ENCODE peak calls at places on chromosomes 16 and 17, in ten cellular contexts. M is choroid plexus epithelial cell, B is adrenal gland, I is GM10248, O is transverse colon, N is IMR-90, C is colonic mucosa, G is left ventricle myocardium inferior, T is mammary epithelial cell, Z is RWPE1. X is an unnamed sample.

GRCh38 chr16:12339686-12340085 is 363.2 kb downstream of the SNX29 start:
- DNase-seq in N (peak), Z (no peak), I (no peak), C (no peak), G (no peak), T (no peak), B (no peak), M (no peak), O (no peak), X (no peak)

GRCh38 chr17:54891176-54891821 is 9.4 kb upstream of the TOM1L1 start:
- DNase-seq in C (no peak), G (no peak), O (no peak), T (peak), Z (peak), N (peak), I (peak), M (peak), B (peak), X (peak)

GRCh38 chr17:76796081-76796480 is 58.2 kb downstream of the MFSD11 start:
- DNase-seq in N (no peak), T (no peak), C (no peak), O (no peak), I (no peak), B (no peak), M (no peak), G (no peak), Z (no peak), X (no peak)

GRCh38 chr17:57617218-57617617 is 127.9 kb downstream of the CCDC182 start:
- DNase-seq in Z (no peak), B (no peak), C (no peak), O (no peak), T (no peak), I (no peak), M (no peak), N (no peak), G (no peak), X (no peak)

GRCh38 chr16:84795338-84796053 is 24.3 kb upstream of the CRISPLD2 start:
- DNase-seq in M (peak), I (no peak), Z (peak), G (peak), T (no peak), B (peak), C (peak), O (peak), N (peak), X (no peak)

GRCh38 chr16:58027341-58028167 is 2.0 kb downstream of the MMP15 start:
- DNase-seq in G (peak), M (peak), O (peak), Z (peak), T (peak), C (peak), B (peak), I (no peak), N (no peak), X (no peak)

GRCh38 chr17:13030459-13031305 is 12.9 kb upstream of the ELAC2 start:
- DNase-seq in Z (peak), M (peak), O (peak), B (no peak), C (peak), G (no peak), T (peak), I (peak), N (peak), X (peak)

GRCh38 chr16:82046541-82046940 is 11.5 kb downstream of the HSD17B2 start:
- DNase-seq in B (no peak), G (no peak), Z (no peak), I (no peak), N (no peak), O (no peak), M (no peak), C (no peak), T (no peak), X (no peak)

GRCh38 chr17:63956296-63956920 is 16.3 kb downstream of the SCN4A start:
- DNase-seq in I (no peak), T (no peak), O (no peak), C (no peak), Z (no peak), G (no peak), M (peak), N (peak), B (peak), X (no peak)

GRCh38 chr16:51569204-51569911 is 418.3 kb upstream of the SALL1 start:
- DNase-seq in T (peak), I (no peak), C (no peak), B (peak), O (no peak), Z (peak), M (peak), N (no peak), G (no peak), X (no peak)

GRCh38 chr16:11308493-11309283 is 27.6 kb upstream of the PRM1 start:
- DNase-seq in B (no peak), C (no peak), O (peak), I (no peak), G (no peak), N (no peak), M (no peak), T (no peak), Z (no peak), X (no peak)

GRCh38 chr17:29620271-29620670 is 2.4 kb downstream of the CORO6 start:
- DNase-seq in G (no peak), C (no peak), M (peak), N (peak), Z (peak), O (no peak), B (no peak), T (peak), I (no peak), X (no peak)

GRCh38 chr17:54901230-54901847 is 687 bp downstream of the TOM1L1 start:
- DNase-seq in O (peak), C (peak), N (peak), B (no peak), I (no peak), M (no peak), G (no peak), Z (peak), T (peak), X (no peak)

GRCh38 chr16:58661199-58661830 is 23.3 kb downstream of the SLC38A7 start:
- DNase-seq in Z (peak), G (peak), T (peak), C (peak), I (peak), O (peak), B (peak), M (peak), N (peak), X (peak)

GRCh38 chr17:62807812-62808575 is at the start of gene MARCHF10:
- DNase-seq in B (no peak), M (no peak), G (no peak), T (no peak), I (peak), C (peak), O (peak), Z (peak), N (no peak), X (no peak)

GRCh38 chr16:48003226-48003907 is 152.4 kb downstream of the ABCC12 start:
- DNase-seq in M (no peak), B (no peak), T (peak), I (no peak), Z (peak), G (no peak), N (no peak), O (no peak), C (no peak), X (no peak)

GRCh38 chr16:2199621-2200139 is 3.3 kb upstream of the CASKIN1 start:
- DNase-seq in C (no peak), G (no peak), B (no peak), O (no peak), M (no peak), Z (no peak), T (no peak), I (no peak), N (no peak), X (no peak)

GRCh38 chr16:81224836-81225235 is 13.7 kb upstream of the BCO1 start:
- DNase-seq in C (no peak), M (peak), I (no peak), N (no peak), B (no peak), G (no peak), O (no peak), T (no peak), Z (no peak), X (no peak)

GRCh38 chr17:76353004-76353598 is 615 bp downstream of the PRPSAP1 start:
- DNase-seq in I (peak), T (peak), B (peak), M (no peak), C (peak), N (no peak), O (peak), G (peak), Z (peak), X (no peak)

GRCh38 chr16:65510850-65511249 is 389.0 kb upstream of the CDH11 start:
- DNase-seq in T (no peak), C (no peak), M (peak), O (no peak), G (no peak), N (peak), B (no peak), I (no peak), Z (no peak), X (no peak)

GRCh38 chr17:77322284-77322533 is 181.4 kb downstream of the SEC14L1 start:
- DNase-seq in G (no peak), C (no peak), N (no peak), O (no peak), T (no peak), Z (no peak), I (no peak), M (peak), B (no peak), X (no peak)

GRCh38 chr17:65278050-65278819 is 141.1 kb downstream of the RGS9 start:
- DNase-seq in C (peak), G (no peak), Z (peak), N (peak), T (peak), B (peak), M (peak), I (peak), O (peak), X (peak)

GRCh38 chr17:82338858-82339633 is 5.5 kb upstream of the SECTM1 start:
- DNase-seq in I (no peak), C (peak), O (peak), T (peak), M (peak), N (peak), B (peak), G (no peak), Z (peak), X (no peak)

GRCh38 chr17:82960419-82961271 is 118.8 kb upstream of the METRNL start:
- DNase-seq in G (peak), B (no peak), T (no peak), M (no peak), N (no peak), I (no peak), C (no peak), Z (no peak), O (no peak), X (no peak)

GRCh38 chr17:33242725-33243124 is 50.4 kb downstream of the ASIC2 start:
- DNase-seq in M (no peak), B (no peak), T (no peak), Z (no peak), N (no peak), I (no peak), O (no peak), G (no peak), C (no peak), X (no peak)

GRCh38 chr17:55614061-55614460 is 102.8 kb upstream of the SMIM36 start:
- DNase-seq in T (no peak), G (no peak), B (no peak), O (no peak), C (no peak), I (no peak), M (no peak), Z (no peak), N (no peak), X (no peak)

GRCh38 chr17:50094753-50095616 is at the start of gene PDK2:
- DNase-seq in N (peak), G (peak), I (peak), Z (peak), M (peak), T (peak), C (peak), O (peak), B (peak), X (peak)

DNA sequence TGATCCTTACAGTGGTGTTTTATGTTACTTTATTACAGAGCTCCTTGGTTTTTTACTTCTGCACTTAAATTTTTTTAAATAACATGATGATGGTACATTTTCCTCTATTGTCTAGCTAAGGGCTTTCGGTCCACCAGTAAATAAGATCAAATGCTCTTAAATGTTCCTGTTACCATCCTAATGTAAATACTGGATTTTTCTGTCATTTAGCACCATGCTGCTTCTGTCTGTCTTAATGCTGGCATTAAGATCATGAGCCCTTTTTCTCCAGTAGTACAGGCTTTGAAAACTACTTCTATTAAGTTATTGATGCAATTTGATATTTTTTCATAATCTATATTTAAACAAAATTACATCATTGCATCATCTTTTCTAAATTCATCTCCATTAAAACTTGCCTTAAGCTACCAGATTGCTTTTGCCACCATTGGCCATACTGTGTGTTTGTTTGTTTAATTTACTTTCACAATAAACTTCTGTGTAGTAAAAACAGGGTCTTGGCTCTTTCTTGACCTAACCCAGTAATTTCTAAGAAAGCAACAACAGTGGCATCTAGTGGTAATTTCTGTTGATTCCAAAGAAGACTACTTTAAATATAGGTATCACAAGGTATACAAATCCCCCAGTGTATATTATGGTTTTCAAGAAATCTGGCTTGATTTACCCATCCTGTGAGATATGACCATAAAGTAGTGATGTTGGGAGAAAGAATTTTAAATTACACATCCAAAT is 9.0 kb upstream of the PHAF1 start:
- DNase-seq in M (peak), G (no peak), O (no peak), T (no peak), I (no peak), N (peak), Z (no peak), B (no peak), C (no peak), X (no peak)
- TF ChIP-seq CTCF in M (peak), G (peak), O (no peak), T (peak), I (no peak), N (peak), Z (peak), B (no peak), C (no peak), X (peak)

DNA sequence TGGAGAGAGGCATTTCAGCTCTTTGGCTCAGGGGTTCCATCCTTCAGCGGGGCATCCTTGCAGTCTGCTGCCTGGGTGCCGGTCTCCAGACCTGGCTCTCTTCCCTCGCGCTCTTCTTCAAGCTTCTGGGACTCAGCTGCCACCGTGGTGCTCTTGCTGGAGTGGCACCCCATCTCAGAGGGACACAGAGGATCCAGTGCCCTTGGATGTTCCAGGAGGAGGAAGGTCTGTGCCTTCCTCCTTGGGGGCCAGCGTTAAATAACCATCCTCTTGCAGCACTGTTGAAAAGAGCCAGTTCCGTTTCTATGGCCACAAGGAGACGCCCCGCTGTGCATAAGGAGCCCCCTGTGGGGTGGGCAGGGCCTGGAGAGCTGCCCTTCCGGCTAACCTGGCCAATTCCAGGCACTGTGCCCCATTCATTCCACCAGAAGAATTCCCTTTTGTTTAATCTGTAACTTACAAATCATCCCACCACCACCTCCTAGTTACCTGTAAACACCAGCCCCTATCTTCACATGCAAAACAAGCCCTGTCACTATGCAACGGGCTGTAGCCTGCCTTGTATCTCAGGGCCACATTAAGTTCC is 8.6 kb downstream of the CHD9NB start:
- DNase-seq in T (peak), O (peak), B (no peak), I (no peak), Z (no peak), M (peak), N (no peak), G (no peak), C (peak), X (no peak)
- TF ChIP-seq CTCF in T (no peak), O (no peak), B (no peak), I (no peak), Z (no peak), M (no peak), N (no peak), G (no peak), C (no peak), X (no peak)

GRCh38 chr16:88759245-88759975 is 25.6 kb downstream of the PIEZO1 start:
- DNase-seq in T (no peak), O (peak), G (no peak), C (peak), B (no peak), M (peak), I (no peak), N (peak), Z (no peak), X (no peak)
- TF ChIP-seq CTCF in T (no peak), O (peak), G (no peak), C (no peak), B (no peak), M (no peak), I (no peak), N (no peak), Z (no peak), X (no peak)

GRCh38 chr17:43983515-43984411 is 20.7 kb upstream of the NAGS start:
- DNase-seq in T (no peak), B (no peak), M (no peak), N (no peak), O (peak), Z (no peak), I (no peak), C (peak), G (no peak), X (peak)
- TF ChIP-seq CTCF in T (no peak), B (no peak), M (peak), N (no peak), O (no peak), Z (no peak), I (no peak), C (no peak), G (peak), X (peak)

GRCh38 chr17:45104497-45104896 is 27.8 kb downstream of the PLCD3 start:
- DNase-seq in Z (no peak), M (no peak), B (no peak), O (no peak), I (no peak), T (no peak), C (no peak), N (no peak), G (no peak), X (no peak)

GRCh38 chr17:45106101-45106500 is 26.2 kb downstream of the PLCD3 start:
- DNase-seq in T (no peak), G (no peak), I (no peak), B (no peak), Z (no peak), M (no peak), O (no peak), N (no peak), C (no peak), X (no peak)

GRCh38 chr17:45104029-45104428 is 28.3 kb downstream of the PLCD3 start:
- DNase-seq in N (no peak), M (no peak), C (no peak), B (no peak), O (no peak), I (no peak), Z (no peak), T (no peak), G (no peak), X (no peak)

GRCh38 chr17:45106582-45106981 is 25.7 kb downstream of the PLCD3 start:
- DNase-seq in Z (no peak), T (no peak), I (no peak), N (no peak), M (no peak), B (no peak), C (no peak), O (no peak), G (no peak), X (no peak)

DNA sequence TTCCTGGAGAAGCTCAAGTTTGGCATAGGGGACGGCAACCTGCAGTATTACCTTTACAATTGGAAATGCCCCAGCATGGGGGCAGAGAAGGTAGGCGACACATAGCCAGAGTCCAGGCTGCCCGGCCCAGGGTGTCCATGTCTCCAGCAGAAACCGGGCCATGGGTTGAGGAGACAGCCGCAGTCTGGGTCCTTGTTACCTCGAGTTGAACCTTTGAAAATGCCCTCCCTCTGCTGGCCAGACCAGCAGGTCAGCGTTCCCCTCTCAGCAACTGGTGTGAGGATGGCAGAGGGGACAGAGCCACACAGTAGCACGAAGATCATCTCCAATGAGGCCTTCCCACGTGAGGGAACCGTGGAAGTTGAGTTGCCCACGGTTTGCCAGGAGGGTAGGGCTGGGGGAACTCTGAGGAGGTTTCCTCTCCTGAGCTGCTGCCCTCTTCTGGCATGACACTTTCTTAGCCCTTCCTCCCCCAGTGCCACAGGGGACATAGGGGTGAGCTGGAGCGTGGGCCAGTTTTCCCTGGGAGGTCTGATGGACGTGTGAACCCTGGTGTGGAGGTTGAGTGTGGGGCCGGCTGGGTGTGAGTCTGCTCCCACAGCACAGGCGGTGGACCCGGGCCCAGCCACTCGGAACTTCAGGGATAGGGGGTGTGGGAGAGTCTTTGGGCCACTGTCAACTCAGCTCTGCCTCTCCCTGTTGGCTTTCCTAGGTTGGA is 27.2 kb downstream of the PLCD3 start:
- DNase-seq in M (no peak), T (no peak), N (no peak), C (no peak), I (no peak), O (no peak), G (no peak), B (no peak), Z (no peak), X (no peak)
- TF ChIP-seq CTCF in M (peak), T (peak), N (no peak), C (no peak), I (peak), O (no peak), G (no peak), B (no peak), Z (no peak), X (no peak)